ENCODE peak calls at places on chromosomes 4 and X, in six cellular contexts. J, C, D, Z, V and X are unnamed samples.

GRCh38 chr4:176376032-176376614 is 56.4 kb downstream of the SPCS3 start:
- DNase-seq in J (peak; percentile 48), C (no peak), D (peak; percentile 10), Z (peak; percentile 16), V (peak; percentile 30), X (no peak)

GRCh38 chr4:93791570-93792195 is 36.9 kb upstream of the ATOH1 start:
- DNase-seq in J (peak; percentile 66), C (no peak), D (peak; percentile 58), Z (peak; percentile 44), V (peak; percentile 51), X (peak; percentile 20)

GRCh38 chr4:187124311-187124710 is 400.7 kb upstream of the FAT1 start:
- DNase-seq in J (no peak), C (no peak), D (no peak), Z (no peak), V (no peak), X (no peak)

GRCh38 chrX:109855501-109855900 is 122.4 kb upstream of the ACSL4 start:
- DNase-seq in J (no peak), C (no peak), D (no peak), Z (no peak), V (no peak), X (no peak)

GRCh38 chr4:159900562-159900961 is 797.7 kb downstream of the RAPGEF2 start:
- DNase-seq in J (no peak), C (no peak), D (no peak), Z (no peak), V (no peak), X (no peak)

GRCh38 chr4:14917305-14917647 is 85.0 kb upstream of the CPEB2 start:
- DNase-seq in J (no peak), C (no peak), D (no peak), Z (no peak), V (no peak), X (no peak)

GRCh38 chr4:125390126-125390525 is 75.4 kb downstream of the FAT4 start:
- DNase-seq in J (no peak), C (no peak), D (peak; percentile 27), Z (peak; percentile 47), V (no peak), X (peak; percentile 69)

GRCh38 chrX:1600406-1601050 is 9.1 kb downstream of the AKAP17A start:
- DNase-seq in J (no peak), C (no peak), D (no peak), Z (no peak), V (no peak), X (no peak)

GRCh38 chr4:142523111-142523510 is 323.0 kb downstream of the INPP4B start:
- DNase-seq in J (no peak), C (no peak), D (no peak), Z (peak; percentile 11), V (no peak), X (no peak)